ENCODE peak calls at places on chromosomes 12 and 14, in four cellular contexts. R is endodermal cell, C is lower lobe of right lung, X is neural progenitor cell. F is an unnamed sample. For H3K4me1 and H3K36me3, the result is how much of the 10 kb centered on the place peaks cover.

GRCh38 chr14:95198320-95198719 is 41.0 kb upstream of the DICER1 start:
- DNase-seq in R (peak), C (no peak), X (no peak), F (no peak)

GRCh38 chr14:68664225-68664681 is 128.6 kb downstream of the ZFP36L1 start:
- DNase-seq in R (no peak), C (no peak), X (no peak), F (no peak)

GRCh38 chr12:75947171-75947723 is 84.3 kb downstream of the PHLDA1 start:
- DNase-seq in R (no peak), C (no peak), X (no peak), F (no peak)

GRCh38 chr14:30596972-30597371 is 25.1 kb upstream of the SCFD1 start:
- DNase-seq in R (no peak), C (no peak), X (no peak), F (no peak)

GRCh38 chr14:58107947-58108552 is 44.0 kb downstream of the ARMH4 start:
- DNase-seq in R (peak), C (no peak), X (peak), F (peak)

GRCh38 chr12:123973552-123974341 is 732 bp downstream of the ZNF664 start:
- DNase-seq in R (peak), C (peak), X (peak), F (peak)

GRCh38 chr12:101116911-101117310 is 93.1 kb downstream of the SLC5A8 start:
- DNase-seq in R (no peak), C (no peak), X (no peak), F (no peak)

GRCh38 chr14:22505751-22506710 is 83.0 kb downstream of the DAD1 start:
- DNase-seq in R (no peak), C (no peak), X (no peak), F (no peak)

GRCh38 chr12:95177201-95177768 is 40.0 kb downstream of the FGD6 start:
- DNase-seq in R (no peak), C (no peak), X (no peak), F (no peak)

GRCh38 chr12:49893753-49894752 is 9.6 kb downstream of the FAIM2 start:
- DNase-seq in R (peak), C (peak), X (no peak), F (peak)

GRCh38 chr14:57022608-57023007 is 212.3 kb upstream of the OTX2 start:
- DNase-seq in R (no peak), C (no peak), X (no peak), F (peak)

GRCh38 chr14:106518054-106518943 is 991.9 kb downstream of the TMEM121 start:
- DNase-seq in R (no peak), C (peak), X (no peak), F (no peak)

GRCh38 chr14:104201496-104201895 is 63.1 kb downstream of the KIF26A start:
- DNase-seq in R (no peak), C (no peak), X (no peak), F (no peak)

GRCh38 chr14:105492051-105492965 is 1.3 kb downstream of the TEDC1 start:
- DNase-seq in R (peak), C (peak), X (no peak), F (peak)

GRCh38 chr12:11607313-11608081 is 42.0 kb upstream of the ETV6 start:
- DNase-seq in R (no peak), C (no peak), X (peak), F (peak)

GRCh38 chr12:11609045-11609444 is 40.4 kb upstream of the ETV6 start:
- DNase-seq in R (peak), C (no peak), X (no peak), F (no peak)
- H3K4me1 ChIP-seq in R (under half), C (under half), X (under half), F (under half)

GRCh38 chr14:92987713-92988510 is 65.0 kb downstream of the CHGA start:
- DNase-seq in R (no peak), C (peak), X (no peak), F (no peak)

GRCh38 chr14:92988786-92989755 is 66.1 kb downstream of the CHGA start:
- DNase-seq in R (no peak), C (peak), X (no peak), F (no peak)

GRCh38 chr14:92991536-92991935 is 68.6 kb downstream of the CHGA start:
- DNase-seq in R (no peak), C (no peak), X (no peak), F (no peak)

GRCh38 chr14:92993302-92993701 is 70.4 kb downstream of the CHGA start:
- DNase-seq in R (no peak), C (peak), X (no peak), F (peak)

DNA sequence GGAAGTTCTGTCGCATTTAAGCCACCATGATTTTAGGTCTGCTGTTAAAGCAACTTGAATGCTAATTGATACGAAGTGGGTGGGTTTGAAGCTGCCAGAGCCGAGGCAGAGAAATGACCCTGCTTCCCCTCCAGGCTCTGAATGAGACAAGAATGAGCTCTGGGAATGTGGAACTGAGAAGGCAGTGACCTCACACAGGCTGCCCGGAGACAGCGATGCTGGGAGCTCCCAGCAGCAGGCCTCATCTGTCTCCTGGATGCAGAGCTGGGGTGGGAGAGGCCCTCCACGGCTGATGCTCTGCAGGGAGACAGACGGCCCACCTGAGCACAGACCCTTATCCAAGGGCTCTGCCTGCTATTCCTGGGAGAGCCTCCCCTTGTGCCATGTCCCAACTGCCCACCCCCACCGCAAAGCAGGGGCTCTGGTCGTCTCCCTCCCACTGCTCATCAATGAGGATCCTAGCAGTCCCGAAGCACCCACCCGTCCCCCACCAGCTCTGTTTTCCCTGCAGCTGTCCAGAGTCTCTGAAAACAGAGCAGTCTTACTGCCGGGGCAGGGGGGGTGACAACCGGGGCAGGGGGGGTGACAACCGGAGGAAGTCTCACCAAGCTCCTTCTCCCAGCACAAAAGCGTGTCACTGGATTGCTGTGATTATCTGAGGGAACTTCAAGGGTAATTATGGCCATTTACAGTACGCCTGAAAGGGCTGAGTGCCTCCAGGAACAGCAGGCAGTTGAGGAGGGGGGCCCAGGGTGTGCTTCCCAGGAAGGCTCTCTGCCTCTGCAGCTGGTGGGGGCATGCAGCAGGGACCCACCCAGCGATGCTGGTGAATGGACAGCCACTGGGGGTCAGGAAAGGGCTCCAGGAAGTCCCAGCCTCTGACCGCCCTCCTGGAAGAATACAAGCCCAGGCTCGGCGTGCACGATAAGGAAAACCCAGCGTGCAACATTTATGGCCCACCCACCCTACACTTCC is 67.8 kb downstream of the CHGA start:
- DNase-seq in R (no peak), C (peak), X (no peak), F (no peak)
- H3K36me3 ChIP-seq in R (under half), C (under half), X (under half), F (under half)

DNA sequence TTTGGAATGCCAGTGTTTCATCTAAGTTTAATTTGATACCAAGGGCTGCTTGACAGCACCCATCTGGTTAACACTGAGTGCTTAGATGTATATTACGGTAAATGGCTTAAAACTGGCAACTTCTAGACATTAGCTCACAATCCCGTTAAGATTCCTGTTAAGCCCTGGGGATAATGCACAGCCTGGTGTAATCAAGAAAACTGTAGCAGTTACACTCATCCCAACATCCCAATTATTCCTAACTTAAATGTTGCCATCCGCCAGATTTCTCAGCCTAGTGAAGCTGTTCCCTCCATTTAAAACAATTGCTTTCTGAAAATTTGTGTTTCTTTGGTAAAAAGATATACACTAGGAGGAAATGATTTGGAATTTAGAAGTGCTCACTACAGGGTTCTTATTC is 30.0 kb downstream of the PPFIBP1 start:
- DNase-seq in R (no peak), C (no peak), X (no peak), F (no peak)
- H3K4me1 ChIP-seq in R (under half), C (half or more), X (under half), F (under half)

GRCh38 chr14:26925876-26926584 is 328.2 kb upstream of the NOVA1 start:
- DNase-seq in R (peak), C (peak), X (no peak), F (no peak)

GRCh38 chr14:26930576-26930975 is 332.7 kb upstream of the NOVA1 start:
- DNase-seq in R (no peak), C (no peak), X (no peak), F (no peak)

GRCh38 chr14:26926585-26926984 is 328.8 kb upstream of the NOVA1 start:
- DNase-seq in R (no peak), C (no peak), X (no peak), F (no peak)
- H3K36me3 ChIP-seq in R (under half), C (under half), X (under half), F (under half)

GRCh38 chr12:82595946-82596345 is 90.8 kb upstream of the TMTC2 start:
- DNase-seq in R (no peak), C (no peak), X (no peak), F (no peak)

GRCh38 chr12:82593143-82593542 is 93.6 kb upstream of the TMTC2 start:
- DNase-seq in R (no peak), C (no peak), X (no peak), F (no peak)

GRCh38 chr12:82593901-82594396 is 92.8 kb upstream of the TMTC2 start:
- DNase-seq in R (no peak), C (no peak), X (no peak), F (peak)

GRCh38 chr12:82596484-82596883 is 90.2 kb upstream of the TMTC2 start:
- DNase-seq in R (no peak), C (no peak), X (no peak), F (no peak)
- H3K4me1 ChIP-seq in R (under half), C (under half), X (under half), F (under half)

GRCh38 chr14:96536807-96537206 is 34.6 kb downstream of the PAPOLA start:
- DNase-seq in R (no peak), C (no peak), X (no peak), F (no peak)
- H3K36me3 ChIP-seq in R (half or more), C (half or more), X (under half), F (under half)

GRCh38 chr12:47743311-47743860 is 15.3 kb downstream of the RAPGEF3 start:
- DNase-seq in R (no peak), C (no peak), X (no peak), F (no peak)
- H3K4me1 ChIP-seq in R (under half), C (under half), X (under half), F (under half)